ENCODE peak calls at places on chromosome 14, in nine cellular contexts. W is lung, S is stomach, F is BJ, X is heart left ventricle, I is heart right ventricle, A is IMR-90, J is mucosa of descending colon, L is PC-3. O is an unnamed sample. For H3K36me3, the result is how much of the 10 kb centered on the place peaks cover.

GRCh38 chr14:55665067-55665700 is 85.2 kb downstream of the KTN1 start:
- DNase-seq in S (no peak), W (no peak), X (no peak), F (no peak), A (peak), L (no peak), I (no peak), J (no peak), O (no peak)

GRCh38 chr14:76810953-76811400 is 1.7 kb downstream of the ANGEL1 start:
- DNase-seq in A (peak), W (no peak), F (no peak), L (peak), I (no peak), S (no peak), J (no peak), X (peak), O (peak)

GRCh38 chr14:66099451-66099850 is 386.7 kb upstream of the CCDC196 start:
- DNase-seq in X (no peak), A (no peak), W (no peak), S (no peak), I (no peak), F (no peak), J (no peak), L (no peak), O (no peak)

GRCh38 chr14:37994846-37995372 is 212.8 kb upstream of the SSTR1 start:
- DNase-seq in W (no peak), S (no peak), X (no peak), L (no peak), F (no peak), I (no peak), A (no peak), J (no peak), O (no peak)

GRCh38 chr14:59265808-59266207 is 77.3 kb downstream of the DAAM1 start:
- DNase-seq in W (no peak), F (no peak), S (no peak), J (no peak), A (no peak), I (no peak), X (no peak), L (peak), O (peak)

GRCh38 chr14:102882233-102882906 is 40.1 kb upstream of the AMN start:
- DNase-seq in I (no peak), L (no peak), W (no peak), A (no peak), J (no peak), X (no peak), F (no peak), S (no peak), O (no peak)

GRCh38 chr14:58479975-58480374 is 52.5 kb downstream of the KIAA0586 start:
- DNase-seq in X (no peak), J (no peak), I (no peak), S (no peak), W (no peak), F (no peak), A (no peak), L (no peak), O (no peak)

GRCh38 chr14:30972882-30973582 is 52.4 kb upstream of the AP4S1 start:
- DNase-seq in L (no peak), S (no peak), W (no peak), F (no peak), J (no peak), A (no peak), X (no peak), I (no peak), O (no peak)

GRCh38 chr14:32635103-32635719 is 303.5 kb upstream of the NPAS3 start:
- DNase-seq in F (no peak), J (no peak), W (no peak), I (no peak), S (no peak), A (peak), X (no peak), L (peak), O (peak)

GRCh38 chr14:79555429-79555828 is 655.9 kb downstream of the DIO2 start:
- DNase-seq in W (no peak), L (no peak), X (no peak), A (no peak), J (no peak), F (no peak), S (no peak), I (no peak), O (no peak)

GRCh38 chr14:54781936-54782802 is 120.5 kb downstream of the GCH1 start:
- DNase-seq in S (no peak), X (no peak), W (no peak), F (no peak), I (no peak), J (no peak), L (no peak), A (no peak), O (no peak)

GRCh38 chr14:82642425-82642824 is 1108.8 kb upstream of the SEL1L start:
- DNase-seq in I (no peak), W (no peak), A (no peak), X (no peak), S (no peak), F (no peak), J (peak), L (peak), O (no peak)

GRCh38 chr14:54451961-54452360 is 10.8 kb upstream of the CNIH1 start:
- DNase-seq in I (no peak), J (no peak), A (no peak), L (no peak), F (no peak), W (no peak), S (no peak), X (no peak), O (no peak)

GRCh38 chr14:66503532-66503931 is 4.4 kb upstream of the GPHN start:
- DNase-seq in J (no peak), W (no peak), A (peak), I (no peak), S (no peak), F (no peak), X (no peak), L (no peak), O (peak)

GRCh38 chr14:80364274-80364673 is 153.0 kb upstream of the DIO2 start:
- DNase-seq in L (peak), F (no peak), I (no peak), W (no peak), J (no peak), A (peak), X (no peak), S (no peak), O (peak)

GRCh38 chr14:99497341-99497740 is 16.1 kb downstream of the CCNK start:
- DNase-seq in F (no peak), A (no peak), L (no peak), I (no peak), W (no peak), J (no peak), S (no peak), X (no peak), O (no peak)
- H3K36me3 ChIP-seq in F (under half), A (half or more), L (half or more), I (under half), W (under half), J (under half), S (half or more), X (half or more), O (under half)

DNA sequence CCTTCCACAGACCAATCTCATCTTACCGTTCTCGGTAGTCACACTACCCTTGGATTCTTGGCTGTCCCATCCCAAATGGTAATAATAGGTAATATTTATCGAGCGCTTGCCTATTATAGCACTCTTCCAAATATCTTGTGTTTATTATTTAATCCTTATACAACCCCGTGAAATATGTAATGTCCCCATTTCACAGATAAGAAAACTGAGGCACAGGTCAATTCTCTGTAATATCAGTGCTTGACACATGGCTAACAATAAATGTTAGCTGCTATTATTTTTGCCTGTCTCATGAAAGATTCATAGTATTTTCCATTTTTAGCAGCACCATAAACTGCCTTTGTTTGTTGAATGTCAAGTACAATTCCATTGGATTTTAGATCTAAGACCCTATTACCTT is 4.5 kb downstream of the TMX1 start:
- DNase-seq in F (no peak), I (no peak), L (no peak), S (no peak), J (no peak), W (no peak), X (no peak), A (no peak), O (no peak)
- H3K36me3 ChIP-seq in F (under half), I (under half), L (under half), S (under half), J (under half), W (under half), X (under half), A (under half), O (under half)

GRCh38 chr14:52863339-52863700 is 71.9 kb upstream of the GNPNAT1 start:
- DNase-seq in F (no peak), L (no peak), X (no peak), W (no peak), A (peak), J (no peak), I (no peak), S (no peak), O (no peak)
- H3K36me3 ChIP-seq in F (under half), L (under half), X (half or more), W (under half), A (half or more), J (under half), I (under half), S (half or more), O (under half)

GRCh38 chr14:74660863-74661262 is 48.8 kb upstream of the LTBP2 start:
- DNase-seq in S (no peak), W (no peak), X (no peak), L (no peak), I (no peak), F (no peak), J (no peak), A (no peak), O (no peak)
- H3K36me3 ChIP-seq in S (half or more), W (under half), X (half or more), L (under half), I (under half), F (under half), J (under half), A (under half), O (under half)

GRCh38 chr14:75430526-75430925 is 2.7 kb downstream of the JDP2 start:
- DNase-seq in S (peak), W (no peak), J (no peak), F (no peak), X (no peak), L (no peak), I (peak), A (peak), O (no peak)

GRCh38 chr14:75430106-75430505 is 2.3 kb downstream of the JDP2 start:
- DNase-seq in L (no peak), F (no peak), I (no peak), S (no peak), X (no peak), W (peak), J (no peak), A (peak), O (no peak)

GRCh38 chr14:75431827-75432226 is 4.0 kb downstream of the JDP2 start:
- DNase-seq in X (no peak), L (no peak), A (no peak), F (no peak), I (no peak), J (no peak), W (no peak), S (no peak), O (no peak)

GRCh38 chr14:75432406-75432805 is 4.6 kb downstream of the JDP2 start:
- DNase-seq in S (no peak), I (no peak), J (peak), F (no peak), W (no peak), X (no peak), A (no peak), L (no peak), O (no peak)

DNA sequence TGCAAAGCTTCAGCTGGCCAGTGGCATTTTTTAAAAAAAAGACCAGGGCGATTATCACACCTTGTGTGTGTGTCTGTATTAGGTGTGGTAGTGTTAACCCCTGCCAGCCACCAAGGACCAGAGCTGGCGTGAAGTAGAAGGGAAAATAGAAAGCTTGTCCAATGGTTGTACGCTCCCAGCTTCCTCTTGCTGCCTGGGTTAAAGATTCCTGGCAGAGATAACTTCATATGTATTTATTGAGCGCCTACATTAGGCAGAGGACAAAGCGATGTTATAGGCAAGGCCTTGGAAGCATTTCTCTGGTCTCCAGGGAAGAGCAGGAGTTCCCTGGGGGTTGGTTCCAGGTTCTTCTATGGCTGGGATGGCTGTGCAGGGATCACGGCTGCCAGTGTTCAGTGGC is 3.2 kb downstream of the JDP2 start:
- DNase-seq in L (no peak), X (no peak), W (no peak), F (no peak), A (no peak), I (no peak), J (no peak), S (no peak), O (no peak)
- H3K36me3 ChIP-seq in L (under half), X (under half), W (under half), F (under half), A (under half), I (under half), J (under half), S (under half), O (under half)

DNA sequence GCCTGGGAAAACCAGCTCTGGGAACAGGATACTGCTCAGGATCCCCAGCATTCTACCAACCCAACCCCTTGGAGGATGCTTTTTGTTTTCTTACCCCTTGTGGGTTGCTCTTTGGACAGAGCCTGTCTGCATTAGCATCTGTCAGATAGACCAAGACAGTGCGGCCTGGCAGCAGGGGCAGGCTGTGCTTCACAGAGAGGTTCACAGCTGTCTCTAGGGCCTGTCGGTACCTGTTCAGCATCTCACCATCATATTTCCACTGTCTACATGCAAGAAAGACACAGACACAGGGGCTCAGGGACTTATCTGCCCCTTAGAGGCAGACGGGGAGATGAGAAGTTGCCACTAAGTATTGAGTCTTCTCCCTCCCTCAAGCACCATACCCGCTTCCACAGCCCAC is 21.8 kb downstream of the TEP1 start:
- DNase-seq in S (no peak), W (no peak), L (no peak), A (no peak), J (no peak), X (no peak), I (no peak), F (no peak), O (no peak)
- H3K36me3 ChIP-seq in S (half or more), W (half or more), L (under half), A (half or more), J (under half), X (half or more), I (under half), F (under half), O (under half)

DNA sequence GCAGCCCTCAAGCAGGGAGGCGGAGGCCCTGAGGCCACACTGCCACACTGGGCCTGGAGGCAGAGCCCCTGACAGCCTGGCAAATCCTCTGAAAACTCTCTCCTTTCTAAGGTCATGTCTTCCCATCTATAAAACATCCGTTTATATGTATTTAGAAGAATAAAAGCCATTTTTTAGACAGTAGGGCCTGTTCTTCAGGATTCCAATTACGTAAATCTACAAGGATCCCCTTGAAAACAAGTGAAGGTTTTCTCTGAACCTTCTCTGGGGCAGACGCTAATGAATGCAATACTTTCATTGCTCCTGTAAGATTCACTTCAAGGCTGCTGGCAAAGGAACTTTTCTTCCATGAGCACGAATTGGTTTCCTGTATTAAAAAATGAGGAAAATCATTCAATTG is 12.8 kb downstream of the EIF2B2 start:
- DNase-seq in X (no peak), J (no peak), F (no peak), S (no peak), A (no peak), W (no peak), L (no peak), I (no peak), O (no peak)
- H3K36me3 ChIP-seq in X (half or more), J (under half), F (under half), S (half or more), A (under half), W (under half), L (under half), I (under half), O (under half)

GRCh38 chr14:65084554-65085190 is 17.6 kb downstream of the MAX start:
- DNase-seq in J (no peak), I (no peak), S (no peak), X (no peak), W (no peak), L (no peak), A (no peak), F (no peak), O (no peak)
- H3K36me3 ChIP-seq in J (under half), I (under half), S (half or more), X (half or more), W (under half), L (half or more), A (under half), F (under half), O (under half)

DNA sequence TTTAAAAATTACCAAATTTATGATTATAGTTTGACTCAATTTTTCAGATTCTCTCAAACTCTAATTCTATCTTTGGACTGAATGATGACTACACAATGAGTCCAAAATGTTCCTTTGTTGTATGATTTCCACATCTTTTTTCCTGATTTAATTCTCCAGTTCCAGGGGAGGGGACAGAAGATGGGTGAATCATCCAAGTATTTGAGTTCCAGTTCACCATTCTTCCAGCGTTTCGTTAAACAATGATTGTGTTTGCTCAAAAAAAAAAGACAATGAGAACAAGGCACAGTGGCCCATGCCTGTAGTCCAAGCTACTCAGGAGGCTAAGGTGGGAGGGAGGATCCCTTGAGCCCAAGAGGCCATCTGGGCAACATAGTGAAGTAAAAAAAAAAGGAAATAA is 23.8 kb downstream of the BAZ1A start:
- DNase-seq in X (no peak), S (no peak), J (no peak), L (peak), F (no peak), I (no peak), W (no peak), A (peak), O (peak)
- H3K36me3 ChIP-seq in X (under half), S (under half), J (under half), L (under half), F (under half), I (under half), W (under half), A (under half), O (under half)

GRCh38 chr14:95095991-95096390 is 61.3 kb downstream of the DICER1 start:
- DNase-seq in W (no peak), A (no peak), X (no peak), L (no peak), S (no peak), J (no peak), F (no peak), I (no peak), O (no peak)
- H3K36me3 ChIP-seq in W (under half), A (under half), X (half or more), L (under half), S (half or more), J (under half), F (under half), I (under half), O (under half)